ENCODE peak calls at places on chromosomes 12 and 14, in nine cellular contexts. B is heart left ventricle, P is body of pancreas, M is uterus, C is PC-9, N is PC-3, G is kidney, H is iPS DF 6.9, R is NT2/D1. S is an unnamed sample.

GRCh38 chr14:100589071-100589759 is 2.0 kb upstream of the BEGAIN start:
- DNase-seq in B (peak; percentile 17), P (peak; percentile 7), M (no peak), C (no peak), N (no peak), G (peak; percentile 39), H (no peak), R (no peak), S (no peak)

GRCh38 chr14:44396226-44396625 is 110.9 kb downstream of the FSCB start:
- DNase-seq in B (no peak), P (no peak), M (no peak), C (no peak), N (no peak), G (no peak), H (no peak), R (no peak), S (no peak)

GRCh38 chr12:122021193-122021821 is 377 bp upstream of the BCL7A start:
- DNase-seq in B (peak; percentile 46), P (peak; percentile 44), M (peak; percentile 37), C (no peak), N (peak; percentile 58), G (peak; percentile 77), H (no peak), R (no peak), S (no peak)

GRCh38 chr12:49345840-49346658 is 639 bp upstream of the DNAJC22 start:
- DNase-seq in B (no peak), P (no peak), M (no peak), C (no peak), N (no peak), G (no peak), H (no peak), R (no peak), S (peak; percentile 31)

GRCh38 chr12:103880299-103881142 is 39.5 kb upstream of the NT5DC3 start:
- DNase-seq in B (no peak), P (no peak), M (no peak), C (no peak), N (peak; percentile 26), G (no peak), H (no peak), R (no peak), S (no peak)

GRCh38 chr14:64478634-64479250 is 13.4 kb downstream of the AKAP5 start:
- DNase-seq in B (no peak), P (no peak), M (no peak), C (no peak), N (peak; percentile 64), G (no peak), H (no peak), R (no peak), S (no peak)

GRCh38 chr14:94329857-94330256 is 6.7 kb upstream of the SERPINA6 start:
- DNase-seq in B (no peak), P (no peak), M (no peak), C (no peak), N (no peak), G (no peak), H (no peak), R (no peak), S (no peak)

GRCh38 chr12:106015646-106016045 is 123.1 kb downstream of the NUAK1 start:
- DNase-seq in B (no peak), P (no peak), M (no peak), C (no peak), N (no peak), G (no peak), H (no peak), R (no peak), S (no peak)

GRCh38 chr12:85711735-85712390 is 124.3 kb downstream of the RASSF9 start:
- DNase-seq in B (peak; percentile 55), P (no peak), M (peak; percentile 36), C (no peak), N (no peak), G (peak; percentile 41), H (no peak), R (no peak), S (peak; percentile 34)

GRCh38 chr14:103404032-103404918 is 19.1 kb downstream of the MARK3 start:
- DNase-seq in B (no peak), P (no peak), M (no peak), C (no peak), N (no peak), G (no peak), H (no peak), R (no peak), S (no peak)

GRCh38 chr12:77238368-77238767 is 173.0 kb upstream of the E2F7 start:
- DNase-seq in B (no peak), P (no peak), M (no peak), C (no peak), N (no peak), G (no peak), H (no peak), R (no peak), S (no peak)

GRCh38 chr12:97275261-97276197 is 187.1 kb upstream of the RMST start:
- DNase-seq in B (no peak), P (peak; percentile 32), M (no peak), C (no peak), N (no peak), G (peak; percentile 76), H (no peak), R (no peak), S (no peak)

GRCh38 chr12:14884458-14884878 is 1.2 kb downstream of the MGP start:
- DNase-seq in B (peak; percentile 89), P (peak; percentile 87), M (peak; percentile 81), C (peak; percentile 57), N (peak; percentile 67), G (peak; percentile 88), H (no peak), R (no peak), S (peak; percentile 67)

GRCh38 chr12:68975811-68976210 is 42.8 kb upstream of the CPM start:
- DNase-seq in B (no peak), P (no peak), M (no peak), C (no peak), N (no peak), G (no peak), H (no peak), R (no peak), S (no peak)

DNA sequence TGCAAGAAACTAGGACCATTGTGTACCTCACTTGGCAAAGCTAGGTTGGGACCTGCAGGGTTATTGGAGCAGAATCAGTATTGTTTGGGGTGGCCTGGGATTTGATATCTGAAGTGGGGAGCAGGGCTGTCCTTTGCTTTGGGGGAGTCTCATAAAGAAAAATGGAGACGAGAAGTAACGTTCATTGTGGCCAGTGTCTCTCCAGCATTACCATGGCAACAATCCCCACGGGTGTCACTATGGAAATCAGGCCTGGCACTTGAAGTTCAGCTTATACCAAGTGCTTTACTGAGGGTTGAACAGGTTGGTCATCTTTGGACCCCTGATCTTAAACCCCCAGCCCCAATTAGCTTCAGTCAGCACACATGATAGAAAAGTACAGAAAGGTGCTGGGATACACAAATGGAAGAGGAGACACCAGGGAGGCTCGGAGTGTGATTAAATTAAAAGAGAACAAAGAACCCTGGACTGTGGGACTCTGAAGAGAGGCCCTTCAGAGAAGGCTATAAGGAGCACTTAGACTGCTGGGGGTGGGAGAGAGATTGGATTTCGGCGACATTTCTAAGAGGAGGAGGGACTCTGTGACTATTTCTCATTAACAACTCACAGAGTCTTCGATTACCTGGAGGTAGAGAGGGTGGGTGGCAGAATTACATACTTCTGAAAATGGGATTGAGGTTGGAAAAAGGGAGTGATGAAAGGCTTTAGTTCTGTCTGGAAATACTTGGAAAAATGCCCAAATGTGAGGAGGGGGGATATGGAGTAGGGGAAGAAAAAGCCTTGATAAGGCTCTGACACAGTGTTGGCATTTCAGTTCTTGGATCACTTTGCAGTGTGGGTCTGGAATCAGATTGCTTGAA is 3.7 kb downstream of the KIF5A start:
- DNase-seq in B (no peak), P (no peak), M (no peak), C (no peak), N (no peak), G (no peak), H (no peak), R (no peak), S (no peak)
- H3K4me1 ChIP-seq in B (peaks cover 4% of the 10 kb centered on the region), P (peaks cover 6% of the 10 kb centered on the region), M (no peaks in the 10 kb centered on the region), C (no peaks in the 10 kb centered on the region), N (no peaks in the 10 kb centered on the region), G (no peaks in the 10 kb centered on the region), H (peaks cover 4% of the 10 kb centered on the region), R (peaks cover 4% of the 10 kb centered on the region), S (no peaks in the 10 kb centered on the region)

GRCh38 chr12:124394462-124395128 is 99.7 kb downstream of the RFLNA start:
- DNase-seq in B (no peak), P (no peak), M (no peak), C (no peak), N (peak; percentile 7), G (no peak), H (no peak), R (no peak), S (no peak)
- H3K4me1 ChIP-seq in B (peaks cover 88% of the 10 kb centered on the region), P (peaks cover 71% of the 10 kb centered on the region), M (peaks cover 30% of the 10 kb centered on the region), C (peaks cover 60% of the 10 kb centered on the region), N (peaks cover 65% of the 10 kb centered on the region), G (peaks cover 36% of the 10 kb centered on the region), H (peaks cover 9% of the 10 kb centered on the region), R (peaks cover 42% of the 10 kb centered on the region), S (peaks cover 12% of the 10 kb centered on the region)

DNA sequence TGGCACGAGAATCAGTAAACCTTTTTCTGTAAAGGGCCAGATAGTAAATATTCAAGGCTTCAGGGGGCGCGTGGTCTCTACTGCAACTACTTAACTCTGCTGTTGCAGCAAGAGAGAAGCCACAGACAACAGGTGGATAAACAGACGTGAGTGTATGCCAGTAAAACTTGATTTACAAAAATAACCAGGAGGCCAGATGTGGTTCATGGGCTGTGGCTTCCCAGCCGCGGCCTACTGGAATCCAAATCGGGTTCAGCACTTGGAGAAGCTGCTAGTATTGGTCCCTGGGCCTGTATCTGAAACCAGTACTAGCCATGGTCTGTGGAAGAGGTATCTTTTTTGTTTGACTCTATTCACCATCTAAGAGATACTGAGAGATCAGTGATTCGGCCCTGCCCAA is 13.3 kb downstream of the PPP2R5C start:
- DNase-seq in B (no peak), P (no peak), M (no peak), C (no peak), N (no peak), G (no peak), H (no peak), R (no peak), S (no peak)
- H3K4me1 ChIP-seq in B (peaks cover 19% of the 10 kb centered on the region), P (peaks cover 14% of the 10 kb centered on the region), M (no peaks in the 10 kb centered on the region), C (peaks cover 37% of the 10 kb centered on the region), N (peaks cover 18% of the 10 kb centered on the region), G (no peaks in the 10 kb centered on the region), H (no peaks in the 10 kb centered on the region), R (no peaks in the 10 kb centered on the region), S (no peaks in the 10 kb centered on the region)

GRCh38 chr14:105209091-105209490 is 28.0 kb upstream of the NUDT14 start:
- DNase-seq in B (no peak), P (no peak), M (no peak), C (no peak), N (no peak), G (no peak), H (no peak), R (no peak), S (no peak)

GRCh38 chr14:105207460-105207901 is 26.4 kb upstream of the NUDT14 start:
- DNase-seq in B (peak; percentile 80), P (no peak), M (no peak), C (no peak), N (no peak), G (no peak), H (no peak), R (no peak), S (no peak)

GRCh38 chr14:105209646-105210045 is 28.5 kb upstream of the NUDT14 start:
- DNase-seq in B (no peak), P (no peak), M (no peak), C (no peak), N (no peak), G (no peak), H (no peak), R (no peak), S (no peak)

GRCh38 chr14:105207996-105208737 is 27.1 kb upstream of the NUDT14 start:
- DNase-seq in B (peak; percentile 21), P (no peak), M (no peak), C (no peak), N (no peak), G (no peak), H (no peak), R (no peak), S (no peak)

GRCh38 chr14:105208738-105209075 is 27.6 kb upstream of the NUDT14 start:
- DNase-seq in B (no peak), P (no peak), M (no peak), C (no peak), N (no peak), G (no peak), H (no peak), R (no peak), S (no peak)
- H3K4me1 ChIP-seq in B (peaks cover 26% of the 10 kb centered on the region), P (peaks cover 35% of the 10 kb centered on the region), M (no peaks in the 10 kb centered on the region), C (peaks cover 16% of the 10 kb centered on the region), N (peaks cover 21% of the 10 kb centered on the region), G (peaks cover 6% of the 10 kb centered on the region), H (no peaks in the 10 kb centered on the region), R (peaks cover 7% of the 10 kb centered on the region), S (peaks cover 20% of the 10 kb centered on the region)